ENCODE peak calls at places on chromosomes 3 and 15, in six cellular contexts. M, J, N, H, A and D are unnamed samples.

GRCh38 chr3:166472015-166472414 is 634.8 kb upstream of the BCHE start:
- DNase-seq in M (no peak), J (no peak), N (no peak), H (no peak), A (no peak), D (no peak)

GRCh38 chr3:182527745-182528144 is 265.6 kb upstream of the ATP11B start:
- DNase-seq in M (no peak), J (no peak), N (no peak), H (no peak), A (no peak), D (no peak)

GRCh38 chr3:60189304-60189703 is 1061.9 kb downstream of the FHIT start:
- DNase-seq in M (no peak), J (peak), N (no peak), H (no peak), A (no peak), D (no peak)

GRCh38 chr15:42890161-42890913 is 30.2 kb downstream of the TTBK2 start:
- DNase-seq in M (peak), J (no peak), N (peak), H (no peak), A (peak), D (peak)

GRCh38 chr3:99865321-99865720 is 47.7 kb downstream of the CMSS1 start:
- DNase-seq in M (no peak), J (no peak), N (no peak), H (no peak), A (peak), D (no peak)

GRCh38 chr15:48939686-48940085 is 24.0 kb downstream of the SHC4 start:
- DNase-seq in M (peak), J (no peak), N (no peak), H (no peak), A (peak), D (peak)

GRCh38 chr3:12508316-12508715 is 24.0 kb downstream of the TSEN2 start:
- DNase-seq in M (peak), J (no peak), N (peak), H (no peak), A (peak), D (peak)

GRCh38 chr3:119403201-119403600 is 60.2 kb downstream of the TMEM39A start:
- DNase-seq in M (no peak), J (no peak), N (no peak), H (no peak), A (no peak), D (no peak)

GRCh38 chr15:88208305-88208704 is 48.2 kb downstream of the NTRK3 start:
- DNase-seq in M (no peak), J (no peak), N (no peak), H (peak), A (no peak), D (no peak)

GRCh38 chr3:127823590-127823857 is 1.2 kb upstream of the MGLL start:
- DNase-seq in M (no peak), J (no peak), N (no peak), H (no peak), A (no peak), D (no peak)

GRCh38 chr3:127822836-127823589 is 698 bp upstream of the MGLL start:
- DNase-seq in M (no peak), J (peak), N (peak), H (peak), A (no peak), D (no peak)

GRCh38 chr3:127820871-127821853 is 1.2 kb downstream of the MGLL start:
- DNase-seq in M (no peak), J (no peak), N (peak), H (no peak), A (peak), D (no peak)

GRCh38 chr3:127820221-127820870 is 2.0 kb downstream of the MGLL start:
- DNase-seq in M (no peak), J (no peak), N (no peak), H (no peak), A (peak), D (no peak)

DNA sequence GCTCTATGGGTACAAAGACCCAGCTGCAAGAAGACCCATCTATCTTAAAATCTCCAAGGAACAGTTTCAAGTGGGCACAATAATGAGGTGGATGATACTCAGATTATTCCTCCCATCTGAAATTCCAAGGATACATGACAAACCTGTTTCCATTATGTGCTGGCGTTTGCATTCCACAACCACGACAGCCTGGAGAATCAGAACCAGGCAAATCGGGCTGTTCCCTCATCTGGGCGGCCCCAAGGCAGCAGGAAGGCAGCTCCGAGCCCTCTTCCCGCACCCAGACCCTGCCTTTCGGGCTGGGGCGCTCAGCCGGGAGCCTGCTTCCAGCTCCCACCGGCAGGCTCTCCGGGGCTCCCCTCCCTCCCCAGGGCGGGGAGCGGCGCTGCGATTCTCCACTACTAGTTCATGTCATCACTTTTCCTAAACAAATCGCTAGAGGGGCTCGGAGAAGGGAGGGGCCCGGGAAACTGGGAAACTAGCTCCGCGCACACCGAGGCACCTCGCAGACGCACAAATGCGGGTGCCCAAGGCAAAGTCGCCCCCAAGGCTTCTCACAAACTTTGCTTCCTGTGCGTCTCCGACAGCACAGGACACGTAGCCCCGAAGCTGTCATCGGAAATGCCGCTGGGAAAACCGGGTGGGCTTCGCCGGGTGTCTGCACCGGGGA is at the start of gene MGLL:
- DNase-seq in M (no peak), J (no peak), N (no peak), H (peak), A (peak), D (no peak)
- TF ChIP-seq CTCF in M (no peak), J (no peak), N (no peak), H (no peak), A (no peak), D (no peak)

DNA sequence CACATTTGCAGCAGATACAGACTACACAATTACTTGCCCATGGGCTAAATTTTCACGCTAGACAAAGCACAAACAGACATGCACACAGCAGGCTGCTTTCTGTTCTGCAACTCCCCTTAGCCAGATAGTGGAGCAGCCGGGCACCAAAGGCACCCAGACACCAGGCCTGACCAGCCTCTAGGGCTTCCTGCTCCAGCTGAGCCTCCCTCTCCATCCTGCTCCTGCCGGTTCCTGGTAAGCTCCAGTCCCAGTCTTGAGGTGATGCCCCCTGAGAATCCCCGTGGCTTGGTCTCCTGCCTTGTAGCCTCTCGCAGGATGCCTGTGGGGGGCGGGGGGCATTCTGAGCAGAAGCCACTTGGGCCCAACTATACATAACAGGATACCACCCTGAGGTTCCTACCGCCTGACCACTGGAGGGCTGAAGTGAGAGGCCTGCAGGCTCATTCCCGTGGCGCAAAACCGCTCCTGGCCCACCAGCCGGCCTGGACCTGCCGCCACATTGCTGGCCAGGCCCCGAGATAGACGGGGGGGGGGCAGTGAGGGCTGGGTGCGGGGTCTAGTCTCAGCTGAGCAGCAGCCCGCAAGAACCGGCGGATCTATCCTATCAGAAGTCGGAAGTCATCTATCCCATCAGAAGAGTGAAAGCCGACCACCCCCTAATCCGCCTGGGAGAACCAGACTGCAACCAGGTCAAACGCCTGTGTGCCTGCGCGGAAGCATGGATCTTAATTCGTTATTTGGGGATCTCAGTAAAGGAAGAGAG is 3.9 kb downstream of the FOXL2 start:
- DNase-seq in M (no peak), J (no peak), N (no peak), H (no peak), A (no peak), D (no peak)
- H3K4me3 ChIP-seq in M (no peak), J (no peak), N (no peak), H (no peak), A (no peak), D (no peak)

GRCh38 chr3:132837615-132838014 is 115.4 kb upstream of the NPHP3 start:
- DNase-seq in M (no peak), J (no peak), N (no peak), H (no peak), A (peak), D (no peak)
- TF ChIP-seq CTCF in M (no peak), J (no peak), N (no peak), H (no peak), A (no peak), D (no peak)

DNA sequence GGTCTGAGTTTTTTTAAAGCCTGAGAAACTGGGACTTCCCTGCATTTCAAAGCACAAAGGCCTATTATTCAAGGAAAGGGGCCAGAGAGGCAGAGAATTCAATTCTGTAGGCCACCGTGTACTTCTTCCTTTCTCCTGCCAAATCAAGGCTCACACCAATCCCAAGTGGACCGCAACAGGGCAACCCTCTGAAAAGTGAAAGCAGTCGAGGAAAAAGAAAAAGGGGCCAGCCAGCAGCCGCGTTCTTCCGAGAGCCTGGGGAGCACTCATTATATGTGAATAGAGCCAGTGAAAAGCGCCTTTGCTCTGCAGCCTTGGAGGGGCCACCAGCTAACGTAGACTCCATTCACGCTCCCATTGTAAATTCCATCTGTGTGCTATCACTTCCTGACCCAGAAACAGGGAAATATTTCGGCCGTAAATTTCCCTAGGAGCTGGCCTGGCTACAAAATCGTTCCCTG is 45.9 kb upstream of the THUMPD3 start:
- DNase-seq in M (no peak), J (no peak), N (peak), H (peak), A (peak), D (no peak)
- H3K4me3 ChIP-seq in M (peak), J (no peak), N (no peak), H (peak), A (peak), D (peak)

GRCh38 chr3:16102905-16103364 is 71.5 kb upstream of the GALNT15 start:
- DNase-seq in M (peak), J (no peak), N (no peak), H (no peak), A (peak), D (peak)
- TF ChIP-seq CTCF in M (peak), J (no peak), N (no peak), H (no peak), A (peak), D (no peak)

GRCh38 chr3:66557166-66557565 is 56.3 kb upstream of the LRIG1 start:
- DNase-seq in M (no peak), J (no peak), N (no peak), H (no peak), A (no peak), D (no peak)

GRCh38 chr3:66555214-66555844 is 54.5 kb upstream of the LRIG1 start:
- DNase-seq in M (no peak), J (no peak), N (no peak), H (no peak), A (peak), D (no peak)

GRCh38 chr3:66553714-66554113 is 52.9 kb upstream of the LRIG1 start:
- DNase-seq in M (no peak), J (no peak), N (no peak), H (no peak), A (no peak), D (no peak)

GRCh38 chr3:66552846-66553245 is 52.0 kb upstream of the LRIG1 start:
- DNase-seq in M (no peak), J (no peak), N (no peak), H (no peak), A (no peak), D (no peak)

GRCh38 chr3:66554178-66554577 is 53.4 kb upstream of the LRIG1 start:
- DNase-seq in M (peak), J (no peak), N (no peak), H (no peak), A (peak), D (peak)
- H3K4me3 ChIP-seq in M (no peak), J (no peak), N (no peak), H (no peak), A (no peak), D (no peak)

GRCh38 chr3:134299185-134299887 is 48.7 kb upstream of the RYK start:
- DNase-seq in M (no peak), J (no peak), N (no peak), H (no peak), A (peak), D (no peak)
- TF ChIP-seq CTCF in M (peak), J (no peak), N (no peak), H (peak), A (peak), D (peak)

GRCh38 chr15:85622432-85622831 is 172.3 kb downstream of the KLHL25 start:
- DNase-seq in M (peak), J (no peak), N (no peak), H (no peak), A (peak), D (no peak)

GRCh38 chr15:85621096-85621495 is 173.6 kb downstream of the KLHL25 start:
- DNase-seq in M (no peak), J (no peak), N (no peak), H (no peak), A (peak), D (no peak)

GRCh38 chr15:85618956-85619491 is 175.7 kb downstream of the KLHL25 start:
- DNase-seq in M (peak), J (peak), N (peak), H (peak), A (peak), D (peak)

GRCh38 chr15:85623648-85624047 is 171.1 kb downstream of the KLHL25 start:
- DNase-seq in M (no peak), J (no peak), N (no peak), H (no peak), A (peak), D (no peak)

DNA sequence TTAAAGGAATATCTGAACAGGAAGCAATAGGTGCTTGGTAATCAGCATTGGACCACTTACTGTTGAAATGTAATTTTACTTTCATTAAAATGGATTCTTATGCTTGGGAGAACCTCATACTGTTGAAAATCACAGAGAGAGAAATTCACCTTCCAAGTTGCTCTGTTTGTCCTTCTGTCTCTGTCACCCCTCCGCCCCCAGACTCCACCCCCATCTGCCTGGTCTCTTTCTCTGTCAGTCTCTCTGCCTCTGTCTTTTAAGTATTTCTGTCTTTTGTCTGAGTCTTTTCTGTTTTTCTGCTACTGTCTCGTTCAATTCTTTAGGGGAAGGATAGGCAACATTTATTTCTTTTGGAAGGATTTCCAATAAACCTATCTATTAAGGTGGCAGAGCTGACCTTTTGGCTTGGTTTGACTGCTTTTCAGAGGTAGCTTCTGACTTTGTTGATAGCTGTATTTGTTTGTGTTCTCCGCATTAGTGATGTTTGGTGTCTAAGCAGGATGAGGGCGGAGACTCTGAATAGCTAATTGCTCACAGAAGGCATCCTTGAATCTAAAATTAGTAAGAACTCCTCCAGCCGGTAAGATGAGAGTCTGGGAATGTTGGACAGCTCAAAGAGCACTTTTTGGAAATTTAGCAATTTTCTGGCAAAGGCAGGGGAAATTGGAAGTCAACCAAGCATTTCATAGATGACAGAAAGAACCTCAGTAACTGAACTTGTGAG is 174.2 kb downstream of the KLHL25 start:
- DNase-seq in M (no peak), J (no peak), N (peak), H (no peak), A (peak), D (no peak)
- H3K4me3 ChIP-seq in M (peak), J (no peak), N (no peak), H (peak), A (peak), D (peak)